ENCODE peak calls at places on chromosomes 12 and 14, in four cellular contexts. H is substantia nigra; S is A549; Q is stimulated activated CD4-positive, alpha-beta T cell treated with anti-CD3 and anti-CD28 coated beads, Interleukin-12 subunit alpha, Interleukin-12 subunit beta, amount 100 ng/mL, for 4 hours. E is an unnamed sample.
A peak's percentile ranks its signal among the peaks of the same experiment; 100 is the strongest.

GRCh38 chr14:38391334-38391733 is 135.4 kb upstream of the CLEC14A start:
- DNase-seq in S (no peak), Q (no peak), H (no peak), E (no peak)

GRCh38 chr12:13982010-13982409 is 608 bp upstream of the GRIN2B start:
- DNase-seq in H (no peak), S (peak; percentile 55), Q (no peak), E (no peak)

GRCh38 chr12:112928978-112929377 is 9.3 kb upstream of the OAS3 start:
- DNase-seq in S (no peak), H (no peak), Q (no peak), E (no peak)

GRCh38 chr12:726281-727140 is 25.9 kb upstream of the WNK1 start:
- DNase-seq in H (no peak), S (peak; percentile 21), Q (no peak), E (no peak)

GRCh38 chr14:58663494-58664111 is 25.8 kb downstream of the DACT1 start:
- DNase-seq in H (no peak), S (no peak), Q (no peak), E (no peak)

GRCh38 chr12:112179936-112180335 is 54.6 kb downstream of the TRAFD1 start:
- DNase-seq in H (no peak), S (no peak), Q (no peak), E (no peak)

GRCh38 chr12:2009623-2010022 is 5.4 kb upstream of the DCP1B start:
- DNase-seq in Q (no peak), H (no peak), S (no peak), E (no peak)

GRCh38 chr12:14367097-14367661 is 1.7 kb downstream of the ATF7IP start:
- DNase-seq in Q (no peak), S (no peak), H (no peak), E (no peak)

GRCh38 chr12:91064640-91065039 is 6.8 kb upstream of the KERA start:
- DNase-seq in S (no peak), Q (no peak), H (no peak), E (no peak)

GRCh38 chr12:101209319-101210302 is at the start of gene SLC5A8:
- DNase-seq in S (no peak), Q (no peak), H (no peak), E (no peak)

GRCh38 chr12:126974779-126975178 is 1292.2 kb upstream of the TMEM132C start:
- DNase-seq in H (no peak), Q (no peak), S (no peak), E (no peak)

GRCh38 chr12:124394462-124395128 is 99.7 kb downstream of the RFLNA start:
- DNase-seq in Q (no peak), H (no peak), S (no peak), E (no peak)

GRCh38 chr14:96466918-96467317 is 35.3 kb upstream of the PAPOLA start:
- DNase-seq in H (no peak), Q (no peak), S (no peak), E (no peak)

GRCh38 chr12:5578775-5579174 is 146.9 kb downstream of the NTF3 start:
- DNase-seq in Q (no peak), S (no peak), H (no peak), E (no peak)

GRCh38 chr14:104098272-104099095 is 13.0 kb downstream of the ASPG start:
- DNase-seq in S (no peak), Q (no peak), H (no peak), E (no peak)

GRCh38 chr12:3336606-3337311 is 154.2 kb upstream of the PRMT8 start:
- DNase-seq in Q (no peak), S (no peak), H (peak; percentile 81), E (no peak)

GRCh38 chr14:78319826-78320635 is 149.9 kb downstream of the NRXN3 start:
- DNase-seq in H (no peak), S (no peak), Q (no peak), E (no peak)

E was measured in activated naive CD4-positive, alpha-beta T cell treated with anti-CD3 and anti-CD28 coated beads, Interleukin-2, amount 50 U/mL, for 16 hours.